ENCODE peak calls at places on chromosomes 13 and 19, in seven cellular contexts. R is endodermal cell, O is fibroblast of the conjunctiva, C is astrocyte of the hippocampus, P is amygdala, I is psoas muscle, E is WTC11. X is an unnamed sample.

GRCh38 chr13:41782086-41782485 is 178.8 kb downstream of the VWA8 start:
- DNase-seq in R (no peak), O (no peak), C (no peak), P (no peak), I (no peak), E (no peak), X (peak; percentile 40)

GRCh38 chr19:35908010-35908441 is at the start of gene TYROBP:
- DNase-seq in R (no peak), O (no peak), C (no peak), P (peak; percentile 16), I (peak; percentile 67), E (no peak), X (no peak)

GRCh38 chr19:43940719-43941118 is 5.6 kb upstream of the ZNF45 start:
- DNase-seq in R (no peak), O (no peak), C (no peak), P (no peak), I (no peak), E (no peak), X (no peak)

GRCh38 chr13:103101902-103102301 is 35.7 kb upstream of the SLC10A2 start:
- DNase-seq in R (no peak), O (no peak), C (no peak), P (no peak), I (no peak), E (no peak), X (no peak)

GRCh38 chr19:8141726-8142524 is 7.5 kb downstream of the FBN3 start:
- DNase-seq in R (no peak), O (no peak), C (no peak), P (no peak), I (no peak), E (no peak), X (no peak)

GRCh38 chr13:26051231-26052135 is at the start of gene SHISA2:
- DNase-seq in R (peak; percentile 90), O (peak; percentile 6), C (peak; percentile 89), P (peak; percentile 66), I (peak; percentile 64), E (peak; percentile 77), X (no peak)

GRCh38 chr19:48405850-48406249 is 12.4 kb downstream of the GRIN2D start:
- DNase-seq in R (no peak), O (no peak), C (no peak), P (no peak), I (no peak), E (no peak), X (no peak)

GRCh38 chr19:13022859-13023636 is 27.8 kb downstream of the NFIX start:
- DNase-seq in R (peak; percentile 71), O (peak; percentile 96), C (peak; percentile 95), P (peak; percentile 77), I (peak; percentile 93), E (peak; percentile 61), X (peak; percentile 83)

GRCh38 chr13:99982741-99983400 is 1.3 kb downstream of the ZIC2 start:
- DNase-seq in R (no peak), O (no peak), C (peak; percentile 60), P (no peak), I (no peak), E (no peak), X (no peak)

GRCh38 chr13:79503473-79504017 is 22.6 kb downstream of the NDFIP2 start:
- DNase-seq in R (no peak), O (no peak), C (no peak), P (no peak), I (no peak), E (no peak), X (no peak)

GRCh38 chr19:44580366-44580895 is 32.9 kb upstream of the IGSF23 start:
- DNase-seq in R (peak; percentile 33), O (no peak), C (no peak), P (no peak), I (no peak), E (no peak), X (no peak)

GRCh38 chr19:51200071-51200470 is 24.8 kb upstream of the CD33 start:
- DNase-seq in R (no peak), O (no peak), C (no peak), P (no peak), I (no peak), E (no peak), X (no peak)

GRCh38 chr19:920051-920857 is 3.1 kb downstream of the KISS1R start:
- DNase-seq in R (peak; percentile 75), O (no peak), C (no peak), P (no peak), I (no peak), E (peak; percentile 53), X (no peak)

GRCh38 chr19:29645911-29646310 is 19.4 kb upstream of the PLEKHF1 start:
- DNase-seq in R (no peak), O (no peak), C (peak; percentile 74), P (no peak), I (peak; percentile 58), E (no peak), X (no peak)

GRCh38 chr13:94494021-94494420 is 14.5 kb upstream of the DCT start:
- DNase-seq in R (no peak), O (no peak), C (no peak), P (no peak), I (no peak), E (no peak), X (no peak)

GRCh38 chr13:79353698-79354097 is 52.4 kb downstream of the RBM26 start:
- DNase-seq in R (no peak), O (no peak), C (no peak), P (no peak), I (no peak), E (no peak), X (no peak)

GRCh38 chr13:33496336-33496735 is 210.8 kb upstream of the STARD13 start:
- DNase-seq in R (no peak), O (no peak), C (no peak), P (no peak), I (no peak), E (no peak), X (no peak)

GRCh38 chr19:32873560-32873959 is 4.0 kb upstream of the SLC7A9 start:
- DNase-seq in R (no peak), O (no peak), C (no peak), P (no peak), I (no peak), E (no peak), X (no peak)

GRCh38 chr13:46134961-46135522 is 30.2 kb upstream of the CPB2 start:
- DNase-seq in R (peak; percentile 54), O (no peak), C (peak; percentile 22), P (no peak), I (no peak), E (no peak), X (no peak)

GRCh38 chr19:23321953-23322549 is 71.9 kb upstream of the ZNF724 start:
- DNase-seq in R (no peak), O (no peak), C (peak; percentile 4), P (no peak), I (no peak), E (no peak), X (no peak)

GRCh38 chr13:41244555-41244954 is 18.8 kb downstream of the MTRF1 start:
- DNase-seq in R (no peak), O (no peak), C (no peak), P (no peak), I (peak; percentile 66), E (no peak), X (no peak)

GRCh38 chr13:111530137-111530536 is 209.7 kb downstream of the TEX29 start:
- DNase-seq in R (no peak), O (no peak), C (no peak), P (no peak), I (no peak), E (no peak), X (no peak)

GRCh38 chr13:38417727-38418126 is 68.1 kb downstream of the UFM1 start:
- DNase-seq in R (peak; percentile 61), O (peak; percentile 8), C (no peak), P (no peak), I (no peak), E (no peak), X (no peak)

GRCh38 chr19:7676376-7676775 is 514 bp upstream of the MCEMP1 start:
- DNase-seq in R (no peak), O (no peak), C (no peak), P (no peak), I (no peak), E (no peak), X (no peak)

GRCh38 chr13:50228527-50228926 is 213.3 kb downstream of the KCNRG start:
- DNase-seq in R (no peak), O (no peak), C (no peak), P (no peak), I (no peak), E (no peak), X (no peak)

GRCh38 chr13:98821372-98822237 is 69.1 kb upstream of the SLC15A1 start:
- DNase-seq in R (no peak), O (peak; percentile 84), C (peak; percentile 12), P (no peak), I (no peak), E (no peak), X (no peak)

GRCh38 chr19:41994521-41994971 is 516 bp upstream of the ATP1A3 start:
- DNase-seq in R (no peak), O (no peak), C (no peak), P (no peak), I (no peak), E (no peak), X (no peak)

GRCh38 chr19:13215572-13216380 is 65.6 kb downstream of the IER2 start:
- DNase-seq in R (no peak), O (no peak), C (peak; percentile 40), P (no peak), I (no peak), E (no peak), X (no peak)

GRCh38 chr13:83452292-83452950 is 429.9 kb downstream of the SLITRK1 start:
- DNase-seq in R (peak; percentile 41), O (no peak), C (no peak), P (no peak), I (peak; percentile 47), E (no peak), X (no peak)

X was measured in substantia nigra.